ENCODE peak calls at places on chromosomes 4 and X, in four cellular contexts. M is COLO829, U is T-helper 17 cell, R is smooth muscle cell of the brain vasculature. T is an unnamed sample.

GRCh38 chr4:146327859-146328258 is 113.5 kb downstream of the REELD1 start:
- DNase-seq in R (no peak), M (no peak), U (no peak), T (no peak)

GRCh38 chr4:37749398-37749988 is 63.3 kb upstream of the RELL1 start:
- DNase-seq in M (no peak), U (no peak), R (no peak), T (no peak)

GRCh38 chr4:75968084-75968483 is 22.7 kb downstream of the SDAD1 start:
- DNase-seq in U (no peak), M (no peak), R (no peak), T (no peak)

GRCh38 chr4:88732714-88733368 is 35.2 kb upstream of the NAP1L5 start:
- DNase-seq in R (no peak), U (no peak), M (no peak), T (no peak)

GRCh38 chr4:14787221-14787620 is 215.1 kb upstream of the CPEB2 start:
- DNase-seq in U (no peak), R (no peak), M (no peak), T (no peak)

GRCh38 chr4:139522457-139522856 is 33.6 kb downstream of the SETD7 start:
- DNase-seq in R (no peak), U (no peak), M (no peak), T (no peak)

GRCh38 chr4:27128431-27128830 is 267.8 kb downstream of the STIM2 start:
- DNase-seq in U (no peak), M (no peak), R (no peak), T (no peak)

GRCh38 chrX:68848189-68848940 is 19.5 kb downstream of the EFNB1 start:
- DNase-seq in R (no peak), U (no peak), M (no peak), T (no peak)

GRCh38 chrX:21946925-21947641 is 6.6 kb downstream of the SMS start:
- DNase-seq in R (no peak), M (no peak), U (no peak), T (no peak)

GRCh38 chr4:147674073-147674472 is 9.9 kb downstream of the PRMT9 start:
- DNase-seq in U (no peak), R (no peak), M (no peak), T (no peak)

GRCh38 chr4:19807505-19807904 is 444.2 kb upstream of the SLIT2 start:
- DNase-seq in U (no peak), R (no peak), M (no peak), T (no peak)

GRCh38 chr4:154719087-154719486 is 24.7 kb upstream of the LRAT start:
- DNase-seq in R (no peak), U (no peak), M (peak; percentile 96), T (peak; percentile 41)

GRCh38 chr4:68368566-68369473 is 18.9 kb upstream of the YTHDC1 start:
- DNase-seq in M (no peak), R (no peak), U (no peak), T (peak; percentile 39)

GRCh38 chrX:12956704-12957541 is 18.0 kb upstream of the TMSB4X start:
- DNase-seq in M (peak; percentile 48), R (no peak), U (no peak), T (peak; percentile 79)

T was measured in H4.